ENCODE peak calls at places on chromosomes 4 and X, in seven cellular contexts. U is heart right ventricle; E is HepG2; A is mucosa of descending colon; D is CD4-positive, alpha-beta T cell; Z is adipocyte; J is A549. F is an unnamed sample.

GRCh38 chr4:3473943-3474335 is 10.8 kb downstream of the DOK7 start:
- DNase-seq in U (no peak), E (no peak), A (peak; percentile 26), D (no peak), Z (no peak), J (no peak), F (no peak)

GRCh38 chr4:181416966-181417365 is 826.2 kb upstream of the TENM3 start:
- DNase-seq in U (no peak), E (no peak), A (no peak), D (no peak), Z (no peak), J (no peak), F (no peak)

GRCh38 chr4:75249739-75250138 is 264.5 kb downstream of the RCHY1 start:
- DNase-seq in U (no peak), E (no peak), A (no peak), D (no peak), Z (no peak), J (no peak), F (no peak)

GRCh38 chrX:18725316-18725943 is 18.0 kb downstream of the PPEF1 start:
- DNase-seq in U (no peak), E (no peak), A (no peak), D (no peak), Z (no peak), J (no peak), F (no peak)

GRCh38 chrX:129318375-129318774 is 204.9 kb downstream of the SMARCA1 start:
- DNase-seq in U (no peak), E (peak; percentile 21), A (no peak), D (no peak), Z (peak; percentile 37), J (peak; percentile 2), F (peak; percentile 15)

GRCh38 chrX:318739-319578 is at the start of gene GTPBP6:
- DNase-seq in U (peak; percentile 99), E (peak; percentile 98), A (peak; percentile 100), D (peak; percentile 97), Z (peak; percentile 100), J (peak; percentile 98), F (peak; percentile 95)

GRCh38 chr4:101835121-101835904 is 44.8 kb downstream of the BANK1 start:
- DNase-seq in U (no peak), E (peak; percentile 15), A (no peak), D (no peak), Z (peak; percentile 88), J (peak; percentile 23), F (no peak)

GRCh38 chrX:4263005-4263404 is 549.6 kb upstream of the PRKX start:
- DNase-seq in U (no peak), E (no peak), A (no peak), D (no peak), Z (peak; percentile 2), J (peak; percentile 1), F (no peak)

GRCh38 chrX:40933132-40934078 is 151.8 kb upstream of the USP9X start:
- DNase-seq in U (no peak), E (no peak), A (no peak), D (no peak), Z (peak; percentile 82), J (no peak), F (no peak)

GRCh38 chr4:56217383-56217890 is 169.9 kb downstream of the AASDH start:
- DNase-seq in U (no peak), E (peak; percentile 42), A (no peak), D (no peak), Z (no peak), J (no peak), F (no peak)

GRCh38 chr4:56215901-56216300 is 171.4 kb downstream of the AASDH start:
- DNase-seq in U (no peak), E (no peak), A (peak; percentile 55), D (no peak), Z (no peak), J (peak; percentile 9), F (peak; percentile 33)

GRCh38 chr4:56212774-56213173 is 174.5 kb downstream of the AASDH start:
- DNase-seq in U (no peak), E (no peak), A (no peak), D (no peak), Z (no peak), J (no peak), F (no peak)

GRCh38 chr4:56213543-56213942 is 173.7 kb downstream of the AASDH start:
- DNase-seq in U (no peak), E (no peak), A (no peak), D (no peak), Z (no peak), J (no peak), F (no peak)

GRCh38 chr4:56215138-56215793 is 172.0 kb downstream of the AASDH start:
- DNase-seq in U (no peak), E (peak; percentile 63), A (no peak), D (no peak), Z (no peak), J (no peak), F (no peak)
- H3K9me3 ChIP-seq in U (no peaks in the 10 kb centered on the region), E (no peaks in the 10 kb centered on the region), A (peaks cover 8% of the 10 kb centered on the region), D (no peaks in the 10 kb centered on the region), Z (peaks cover 10% of the 10 kb centered on the region), J (no peaks in the 10 kb centered on the region), F (peaks cover 7% of the 10 kb centered on the region)

DNA sequence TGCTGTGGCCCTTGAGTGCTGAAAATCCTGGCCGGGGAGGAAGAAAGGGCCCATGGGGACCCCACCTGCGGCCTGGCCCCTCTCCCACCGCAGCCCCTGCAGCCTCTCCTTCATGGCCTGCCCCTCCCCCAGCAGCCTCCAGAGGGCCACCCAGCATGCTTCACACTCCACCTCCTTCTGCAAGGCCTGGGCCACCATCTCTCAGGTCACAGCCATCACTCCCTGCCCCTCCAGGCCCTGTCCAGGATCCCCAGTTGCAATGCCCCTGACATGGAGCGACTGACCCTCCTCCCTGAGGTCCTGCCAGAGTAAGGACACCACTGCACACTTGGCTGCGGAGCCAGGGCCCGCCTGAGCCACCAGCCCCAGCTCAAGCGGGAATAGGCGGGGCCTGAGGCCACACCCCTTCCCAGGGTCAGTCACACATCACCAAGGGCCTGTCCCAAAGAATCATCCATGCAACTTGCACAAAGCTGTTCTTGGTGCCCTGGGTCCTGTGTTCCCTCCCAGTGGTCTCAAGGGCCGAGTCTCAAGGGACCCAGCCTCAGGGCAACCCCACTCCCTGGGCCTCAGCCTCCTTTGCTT is 32.9 kb downstream of the CCNQ start:
- DNase-seq in U (no peak), E (no peak), A (no peak), D (no peak), Z (no peak), J (no peak), F (no peak)
- H3K9me3 ChIP-seq in U (no peaks in the 10 kb centered on the region), E (no peaks in the 10 kb centered on the region), A (no peaks in the 10 kb centered on the region), D (no peaks in the 10 kb centered on the region), Z (peaks cover 2% of the 10 kb centered on the region), J (no peaks in the 10 kb centered on the region), F (no peaks in the 10 kb centered on the region)

DNA sequence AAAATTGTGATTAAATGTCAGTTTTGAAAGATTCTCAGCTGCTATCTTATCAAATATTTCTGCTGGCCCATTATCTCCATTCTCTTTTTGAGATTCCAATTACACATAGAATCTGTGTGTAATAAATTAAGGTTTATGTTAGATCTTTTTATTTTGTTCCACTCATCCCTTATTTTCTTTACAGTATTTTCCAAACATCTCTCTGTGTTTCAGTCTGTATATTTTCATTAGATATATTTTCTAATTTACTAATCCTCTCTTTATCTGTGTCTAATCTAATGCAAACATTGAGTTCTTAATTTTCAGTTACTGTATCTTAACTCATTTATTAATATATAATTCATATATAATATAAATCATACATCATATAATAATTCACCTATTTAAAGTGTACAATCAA is 268.7 kb downstream of the DCHS2 start:
- DNase-seq in U (no peak), E (no peak), A (no peak), D (no peak), Z (no peak), J (no peak), F (no peak)
- H3K9me3 ChIP-seq in U (no peaks in the 10 kb centered on the region), E (peaks cover 4% of the 10 kb centered on the region), A (peaks cover 18% of the 10 kb centered on the region), D (peaks cover 4% of the 10 kb centered on the region), Z (peaks cover 33% of the 10 kb centered on the region), J (no peaks in the 10 kb centered on the region), F (no peaks in the 10 kb centered on the region)

GRCh38 chr4:164856396-164856795 is 20.6 kb upstream of the APELA start:
- DNase-seq in U (no peak), E (no peak), A (no peak), D (no peak), Z (peak; percentile 4), J (no peak), F (no peak)
- H3K9me3 ChIP-seq in U (no peaks in the 10 kb centered on the region), E (no peaks in the 10 kb centered on the region), A (no peaks in the 10 kb centered on the region), D (no peaks in the 10 kb centered on the region), Z (no peaks in the 10 kb centered on the region), J (no peaks in the 10 kb centered on the region), F (no peaks in the 10 kb centered on the region)

GRCh38 chr4:13276357-13276756 is 207.8 kb downstream of the RAB28 start:
- DNase-seq in U (no peak), E (no peak), A (no peak), D (no peak), Z (no peak), J (no peak), F (no peak)
- H3K9me3 ChIP-seq in U (no peaks in the 10 kb centered on the region), E (peaks cover 13% of the 10 kb centered on the region), A (peaks cover 24% of the 10 kb centered on the region), D (peaks cover 29% of the 10 kb centered on the region), Z (peaks cover 18% of the 10 kb centered on the region), J (no peaks in the 10 kb centered on the region), F (no peaks in the 10 kb centered on the region)

GRCh38 chrX:155779831-155780230 is 101.3 kb upstream of the VAMP7 start:
- DNase-seq in U (no peak), E (no peak), A (no peak), D (no peak), Z (no peak), J (no peak), F (no peak)
- H3K9me3 ChIP-seq in U (no peaks in the 10 kb centered on the region), E (peaks cover 78% of the 10 kb centered on the region), A (no peaks in the 10 kb centered on the region), D (no peaks in the 10 kb centered on the region), Z (no peaks in the 10 kb centered on the region), J (no peaks in the 10 kb centered on the region), F (no peaks in the 10 kb centered on the region)

F was measured in HCT116.